ENCODE peak calls at places on chromosomes 13 and 19, in six cellular contexts. J is epithelial cell of esophagus, M is adrenal gland, C is fibroblast of mammary gland, F is ovary, L is lung. B is an unnamed sample.

GRCh38 chr13:40275636-40276035 is 390.8 kb downstream of the FOXO1 start:
- DNase-seq in J (peak), M (no peak), C (peak), F (no peak), L (no peak), B (peak)

GRCh38 chr13:30134578-30134977 is 172.8 kb downstream of the KATNAL1 start:
- DNase-seq in J (no peak), M (no peak), C (no peak), F (no peak), L (no peak), B (no peak)

GRCh38 chr19:4695224-4695731 is 25.1 kb upstream of the MYDGF start:
- DNase-seq in J (no peak), M (no peak), C (no peak), F (no peak), L (no peak), B (no peak)

GRCh38 chr19:21947775-21948174 is 63.0 kb downstream of the ZNF208 start:
- DNase-seq in J (peak), M (no peak), C (peak), F (no peak), L (no peak), B (peak)

GRCh38 chr19:57241181-57241580 is 749 bp downstream of the ZNF805 start:
- DNase-seq in J (peak), M (no peak), C (peak), F (no peak), L (no peak), B (peak)

GRCh38 chr13:40384976-40385857 is 281.2 kb downstream of the FOXO1 start:
- DNase-seq in J (peak), M (no peak), C (peak), F (no peak), L (no peak), B (no peak)

GRCh38 chr13:44404261-44405139 is 30.9 kb downstream of the SERP2 start:
- DNase-seq in J (no peak), M (no peak), C (no peak), F (no peak), L (no peak), B (no peak)

GRCh38 chr19:49954092-49954825 is 6.7 kb downstream of the SIGLEC11 start:
- DNase-seq in J (peak), M (peak), C (peak), F (peak), L (no peak), B (peak)

GRCh38 chr13:26946675-26947342 is 186.2 kb upstream of the GPR12 start:
- DNase-seq in J (peak), M (no peak), C (peak), F (no peak), L (no peak), B (peak)

GRCh38 chr13:23901365-23901764 is 4.1 kb upstream of the C1QTNF9B start:
- DNase-seq in J (peak), M (no peak), C (peak), F (no peak), L (no peak), B (no peak)

GRCh38 chr19:48859711-48860572 is 8.5 kb downstream of the PLEKHA4 start:
- DNase-seq in J (no peak), M (no peak), C (no peak), F (no peak), L (peak), B (no peak)

GRCh38 chr19:35908977-35909683 is 1.0 kb upstream of the TYROBP start:
- DNase-seq in J (no peak), M (peak), C (no peak), F (no peak), L (peak), B (no peak)

GRCh38 chr19:47531640-47532387 is 17.0 kb upstream of the NAPA start:
- DNase-seq in J (no peak), M (no peak), C (no peak), F (no peak), L (no peak), B (no peak)
- TF ChIP-seq CTCF in J (no peak), M (no peak), C (no peak), F (no peak), L (no peak), B (no peak)

DNA sequence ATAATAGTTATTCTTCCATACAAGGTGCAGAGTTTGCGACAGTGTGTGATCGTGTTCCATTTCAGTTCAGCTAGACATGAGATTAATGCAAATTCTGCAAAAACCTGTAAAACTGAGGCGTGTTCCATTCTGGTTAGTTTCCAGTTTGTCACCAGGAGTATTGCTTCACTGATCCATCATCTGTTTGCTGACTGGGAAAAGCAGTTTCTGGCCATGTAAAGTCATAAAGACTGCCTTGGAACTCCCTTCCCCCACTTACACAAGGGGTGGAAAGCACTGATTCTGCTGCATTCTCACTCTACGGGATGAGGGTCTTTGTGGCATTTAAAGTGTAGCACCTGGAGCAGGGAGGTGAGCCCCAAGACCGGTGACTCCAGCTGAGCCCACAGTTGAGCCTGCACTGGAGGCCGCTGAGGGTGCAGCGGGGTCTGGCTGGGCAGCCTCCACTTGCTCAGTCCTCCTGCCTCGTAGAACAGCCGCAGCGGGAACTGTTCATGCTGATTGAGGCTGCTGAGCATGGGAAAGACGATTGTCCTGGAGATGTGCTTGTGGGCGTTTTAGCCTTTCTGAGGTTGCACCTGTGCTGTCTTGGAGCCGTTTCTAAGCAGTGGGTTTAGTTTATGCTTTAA is 2.0 kb downstream of the ZNF57 start:
- DNase-seq in J (peak), M (no peak), C (no peak), F (no peak), L (no peak), B (peak)
- H3K4me3 ChIP-seq in J (peak), M (no peak), C (no peak), F (no peak), L (no peak), B (no peak)

DNA sequence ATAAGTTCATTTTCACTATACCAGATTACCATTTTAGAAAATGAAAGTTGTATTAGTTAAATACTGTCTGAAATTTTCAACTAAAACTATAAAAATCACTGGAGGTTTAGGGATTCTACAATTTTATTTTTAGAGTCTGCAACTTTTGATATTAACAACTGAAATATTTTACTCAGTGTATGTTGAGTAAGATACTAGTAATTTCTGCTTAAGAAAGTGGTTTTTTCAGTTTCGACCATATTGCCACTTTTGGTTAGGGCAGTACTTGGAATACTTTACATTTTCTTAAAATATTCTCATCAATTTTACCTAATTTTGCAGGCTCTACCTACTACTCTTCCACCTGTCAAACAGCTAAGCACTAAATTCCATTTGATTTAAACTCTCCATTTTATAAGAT is 59.6 kb downstream of the KCNRG start:
- DNase-seq in J (no peak), M (no peak), C (no peak), F (no peak), L (no peak), B (no peak)
- TF ChIP-seq CTCF in J (no peak), M (no peak), C (no peak), F (no peak), L (no peak), B (no peak)

GRCh38 chr19:41530761-41531301 is 45.1 kb upstream of the CEACAM21 start:
- DNase-seq in J (no peak), M (peak), C (peak), F (no peak), L (peak), B (no peak)
- H3K4me3 ChIP-seq in J (no peak), M (no peak), C (no peak), F (no peak), L (no peak), B (no peak)

GRCh38 chr19:18855647-18856384 is 24.1 kb downstream of the UPF1 start:
- DNase-seq in J (no peak), M (no peak), C (no peak), F (no peak), L (no peak), B (no peak)

GRCh38 chr19:18854982-18855381 is 23.2 kb downstream of the UPF1 start:
- DNase-seq in J (no peak), M (no peak), C (no peak), F (no peak), L (no peak), B (no peak)

GRCh38 chr19:18858906-18859646 is 27.3 kb downstream of the UPF1 start:
- DNase-seq in J (no peak), M (no peak), C (no peak), F (no peak), L (no peak), B (no peak)

GRCh38 chr19:18857223-18857622 is 25.5 kb downstream of the UPF1 start:
- DNase-seq in J (no peak), M (no peak), C (no peak), F (no peak), L (no peak), B (no peak)

GRCh38 chr19:18856385-18857126 is 24.8 kb downstream of the UPF1 start:
- DNase-seq in J (peak), M (no peak), C (peak), F (no peak), L (no peak), B (peak)
- TF ChIP-seq CTCF in J (peak), M (peak), C (peak), F (no peak), L (no peak), B (peak)

GRCh38 chr13:106922384-106922783 is 354.4 kb upstream of the ARGLU1 start:
- DNase-seq in J (no peak), M (no peak), C (no peak), F (no peak), L (no peak), B (no peak)

GRCh38 chr13:106919093-106919492 is 351.2 kb upstream of the ARGLU1 start:
- DNase-seq in J (no peak), M (no peak), C (no peak), F (no peak), L (no peak), B (no peak)

GRCh38 chr13:106917673-106918652 is 350.0 kb upstream of the ARGLU1 start:
- DNase-seq in J (peak), M (peak), C (peak), F (peak), L (peak), B (peak)

GRCh38 chr13:106917024-106917491 is 349.1 kb upstream of the ARGLU1 start:
- DNase-seq in J (no peak), M (no peak), C (no peak), F (no peak), L (no peak), B (no peak)

GRCh38 chr13:106919638-106920037 is 351.7 kb upstream of the ARGLU1 start:
- DNase-seq in J (no peak), M (peak), C (no peak), F (peak), L (no peak), B (no peak)
- H3K4me3 ChIP-seq in J (no peak), M (no peak), C (no peak), F (no peak), L (no peak), B (no peak)

GRCh38 chr13:19089315-19089714 is 92.3 kb downstream of the TUBA3C start:
- DNase-seq in J (no peak), M (no peak), C (no peak), F (no peak), L (no peak), B (no peak)
- TF ChIP-seq CTCF in J (no peak), M (peak), C (no peak), F (no peak), L (no peak), B (no peak)

GRCh38 chr19:54463531-54464043 is at the start of gene LENG9:
- DNase-seq in J (peak), M (peak), C (peak), F (peak), L (peak), B (peak)
- H3K4me3 ChIP-seq in J (peak), M (peak), C (peak), F (peak), L (peak), B (peak)